ENCODE peak calls at places on chromosomes 1 and 21, in seven cellular contexts. B is stimulated activated CD4-positive, alpha-beta T cell treated with anti-CD3 and anti-CD28 coated beads, Interleukin-1b, Interleukin-23, amount 100 ng/mL, for 24 hours; Z is NCI-H774; L is ureter; V is fibroblast of villous mesenchyme; C is activated naive CD8-positive, alpha-beta T cell treated with anti-CD3 and anti-CD28 coated beads, Interleukin-2, amount 50 U/mL, for 24 hours; S is activated naive CD4-positive, alpha-beta T cell treated with anti-CD3 and anti-CD28 coated beads, Interleukin-2, amount 50 U/mL, for 16 hours. H is an unnamed sample.

GRCh38 chr1:36988741-36989193 is 45.5 kb downstream of the GRIK3 start:
- DNase-seq in L (no peak), C (no peak), S (no peak), V (no peak), B (no peak), Z (peak; percentile 57), H (no peak)

GRCh38 chr1:111320066-111320879 is 29.6 kb downstream of the CHIA start:
- DNase-seq in B (no peak), V (no peak), C (no peak), L (no peak), S (no peak), Z (no peak), H (no peak)

GRCh38 chr21:42112857-42113256 is 41.7 kb downstream of the UMODL1 start:
- DNase-seq in C (no peak), S (no peak), Z (no peak), L (no peak), B (no peak), V (peak; percentile 30), H (no peak)

GRCh38 chr1:36996106-36996505 is 38.2 kb downstream of the GRIK3 start:
- DNase-seq in S (no peak), L (no peak), V (no peak), B (no peak), Z (no peak), C (no peak), H (no peak)

GRCh38 chr1:209104646-209105045 is 478.9 kb upstream of the CAMK1G start:
- DNase-seq in Z (no peak), L (no peak), B (no peak), S (no peak), C (no peak), V (no peak), H (no peak)

GRCh38 chr1:229105822-229106525 is 164.9 kb upstream of the RAB4A start:
- DNase-seq in L (peak; percentile 35), C (no peak), V (no peak), B (no peak), S (no peak), Z (no peak), H (no peak)

GRCh38 chr1:191696371-191696770 is 461.9 kb upstream of the RGS18 start:
- DNase-seq in C (no peak), L (no peak), V (no peak), S (no peak), B (no peak), Z (no peak), H (no peak)

GRCh38 chr1:53896673-53897229 is 2.8 kb downstream of the DIO1 start:
- DNase-seq in L (no peak), S (no peak), V (peak; percentile 91), C (no peak), B (no peak), Z (no peak), H (no peak)

GRCh38 chr1:55617416-55617980 is 402.3 kb upstream of the USP24 start:
- DNase-seq in B (no peak), Z (no peak), C (no peak), S (no peak), V (no peak), L (no peak), H (no peak)

GRCh38 chr1:36008546-36009197 is 75.2 kb upstream of the TEKT2 start:
- DNase-seq in L (no peak), B (no peak), Z (no peak), V (peak; percentile 46), S (no peak), C (no peak), H (no peak)

GRCh38 chr1:48202030-48202752 is 20.3 kb upstream of the SLC5A9 start:
- DNase-seq in B (peak; percentile 31), V (peak; percentile 79), C (peak; percentile 69), L (peak; percentile 82), S (peak; percentile 54), Z (peak; percentile 70), H (peak; percentile 27)

GRCh38 chr1:93959413-93959812 is 50.2 kb upstream of the GCLM start:
- DNase-seq in S (no peak), B (no peak), V (no peak), Z (no peak), C (no peak), L (no peak), H (no peak)

GRCh38 chr1:156705918-156706646 is 699 bp upstream of the CRABP2 start:
- DNase-seq in V (peak; percentile 70), B (peak; percentile 56), L (peak; percentile 78), Z (peak; percentile 16), C (peak; percentile 83), S (peak; percentile 76), H (peak; percentile 79)

GRCh38 chr21:45927851-45928850 is 53.4 kb upstream of the COL6A1 start:
- DNase-seq in S (no peak), C (no peak), B (no peak), V (no peak), L (no peak), Z (no peak), H (no peak)

GRCh38 chr21:36887983-36888382 is 78.5 kb downstream of the HLCS start:
- DNase-seq in L (no peak), V (no peak), B (no peak), C (no peak), S (no peak), Z (no peak), H (no peak)

H was measured in NCI-H1930.